ENCODE peak calls at places on chromosomes 5 and 9, in five cellular contexts. B is mammary epithelial cell; C is lower lobe of right lung; D is adrenal gland; H is CD8-positive, alpha-beta T cell. I is an unnamed sample.

GRCh38 chr5:127926974-127927373 is 156.6 kb upstream of the SLC12A2 start:
- DNase-seq in B (no peak), C (no peak), D (no peak), H (no peak), I (no peak)

GRCh38 chr5:176647870-176648466 is 684 bp downstream of the TSPAN17 start:
- DNase-seq in B (peak), C (peak), D (peak), H (no peak), I (peak)

GRCh38 chr9:13524245-13524644 is 244.8 kb upstream of the MPDZ start:
- DNase-seq in B (no peak), C (no peak), D (no peak), H (no peak), I (no peak)

GRCh38 chr9:14373726-14374125 is 59.8 kb upstream of the NFIB start:
- DNase-seq in B (no peak), C (no peak), D (no peak), H (no peak), I (no peak)

GRCh38 chr9:92887880-92888338 is 10.1 kb upstream of the ZNF484 start:
- DNase-seq in B (no peak), C (no peak), D (no peak), H (no peak), I (no peak)

GRCh38 chr5:112915831-112916230 is 6.2 kb downstream of the REEP5 start:
- DNase-seq in B (no peak), C (no peak), D (no peak), H (no peak), I (no peak)

GRCh38 chr9:91340395-91340794 is 21.3 kb downstream of the AUH start:
- DNase-seq in B (no peak), C (no peak), D (no peak), H (no peak), I (no peak)

GRCh38 chr5:17216974-17217325 is 481 bp upstream of the BASP1 start:
- DNase-seq in B (no peak), C (peak), D (peak), H (no peak), I (peak)

GRCh38 chr9:10875752-10876151 is 262.9 kb upstream of the PTPRD start:
- DNase-seq in B (no peak), C (no peak), D (no peak), H (no peak), I (peak)

GRCh38 chr5:145218019-145218418 is 617.1 kb downstream of the PRELID2 start:
- DNase-seq in B (no peak), C (no peak), D (no peak), H (no peak), I (no peak)

GRCh38 chr9:29332789-29333188 is 1759.5 kb upstream of the C9orf72 start:
- DNase-seq in B (peak), C (no peak), D (no peak), H (no peak), I (peak)

GRCh38 chr9:77897292-77897691 is 134.3 kb downstream of the GNAQ start:
- DNase-seq in B (no peak), C (no peak), D (no peak), H (no peak), I (no peak)

GRCh38 chr5:100872409-100873190 is 30.5 kb downstream of the ST8SIA4 start:
- DNase-seq in B (no peak), C (no peak), D (no peak), H (no peak), I (no peak)

GRCh38 chr9:114093761-114094505 is 5.2 kb downstream of the KIF12 start:
- DNase-seq in B (no peak), C (no peak), D (no peak), H (no peak), I (no peak)

GRCh38 chr5:90747175-90747574 is 188.6 kb downstream of the ADGRV1 start:
- DNase-seq in B (peak), C (no peak), D (no peak), H (no peak), I (peak)

GRCh38 chr5:131355972-131356528 is 92.2 kb downstream of the CDC42SE2 start:
- DNase-seq in B (no peak), C (no peak), D (no peak), H (no peak), I (no peak)

GRCh38 chr9:96232539-96233241 is 69.3 kb downstream of the HSD17B3 start:
- DNase-seq in B (peak), C (no peak), D (peak), H (no peak), I (peak)

GRCh38 chr9:8437878-8438277 is 638.3 kb upstream of the DMAC1 start:
- DNase-seq in B (no peak), C (no peak), D (no peak), H (no peak), I (no peak)

GRCh38 chr9:92632641-92633040 is 37.3 kb downstream of the IPPK start:
- DNase-seq in B (no peak), C (peak), D (no peak), H (no peak), I (no peak)

GRCh38 chr5:55372130-55372925 is 64.5 kb downstream of the MTREX start:
- DNase-seq in B (no peak), C (no peak), D (no peak), H (no peak), I (no peak)

GRCh38 chr5:113263545-113263944 is 171.2 kb downstream of the TSSK1B start:
- DNase-seq in B (no peak), C (no peak), D (no peak), H (no peak), I (no peak)

DNA sequence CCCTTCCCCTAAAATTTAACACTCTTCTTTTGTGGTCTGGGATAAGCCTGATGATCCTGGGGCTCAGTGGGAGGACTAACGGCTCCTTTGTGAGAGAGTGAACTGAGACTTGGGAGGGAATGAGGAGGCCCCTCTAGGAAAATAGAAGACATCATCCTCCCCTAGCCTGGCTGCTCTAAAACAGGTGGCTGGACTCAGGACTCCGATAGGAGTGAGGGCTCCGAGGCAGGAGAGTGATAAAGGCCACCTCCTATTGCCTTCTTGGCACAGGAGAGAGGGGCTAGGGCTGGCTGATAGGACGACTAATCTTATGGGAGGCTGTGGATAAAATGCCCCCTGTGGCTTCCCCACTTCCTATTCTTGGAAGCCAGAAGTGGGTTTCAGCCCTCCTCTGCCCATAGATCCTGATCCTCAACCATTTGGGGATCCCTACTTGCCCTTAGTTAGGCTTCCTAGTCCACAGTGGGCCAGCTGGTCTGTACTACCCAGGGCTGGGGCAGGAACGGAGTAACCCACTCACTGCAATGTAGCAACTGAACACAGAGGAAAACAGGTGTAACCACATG is 1.4 kb downstream of the AQP3 start:
- DNase-seq in B (no peak), C (no peak), D (no peak), H (no peak), I (no peak)
- H3K27ac ChIP-seq in B (no peak), C (peak), D (no peak), H (peak), I (peak)

GRCh38 chr9:79129865-79130480 is 441.8 kb upstream of the TLE4 start:
- DNase-seq in B (peak), C (peak), D (peak), H (no peak), I (peak)

GRCh38 chr9:79131375-79131774 is 440.4 kb upstream of the TLE4 start:
- DNase-seq in B (no peak), C (no peak), D (no peak), H (no peak), I (no peak)

GRCh38 chr9:79131876-79132377 is 439.8 kb upstream of the TLE4 start:
- DNase-seq in B (no peak), C (no peak), D (no peak), H (no peak), I (no peak)

DNA sequence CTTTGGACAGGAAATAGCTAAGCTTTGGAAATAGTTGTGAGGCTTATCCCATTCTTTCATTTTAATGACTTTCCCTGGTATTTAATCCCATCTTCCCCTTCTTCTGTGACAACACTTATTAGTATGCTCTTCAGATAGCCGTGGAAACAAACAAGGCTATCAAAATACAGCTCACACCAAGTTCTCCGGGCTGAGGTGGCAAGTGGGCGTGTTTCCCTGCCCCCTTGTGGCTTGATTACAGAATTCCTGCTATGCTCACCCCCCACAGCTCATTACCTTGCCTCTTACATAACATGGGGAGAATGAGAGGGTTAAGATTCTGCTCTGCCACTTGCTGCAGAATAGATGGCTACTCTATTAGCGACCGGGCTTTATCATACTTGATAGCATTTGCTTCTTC is 437.1 kb upstream of the TLE4 start:
- DNase-seq in B (peak), C (no peak), D (no peak), H (no peak), I (no peak)
- TF ChIP-seq CTCF in B (peak), C (no peak), D (no peak), H (no peak), I (no peak)

GRCh38 chr5:173742432-173742816 is 126.0 kb upstream of the BOD1 start:
- DNase-seq in B (no peak), C (no peak), D (no peak), H (no peak), I (no peak)
- H3K27ac ChIP-seq in B (no peak), C (no peak), D (no peak), H (no peak), I (no peak)

DNA sequence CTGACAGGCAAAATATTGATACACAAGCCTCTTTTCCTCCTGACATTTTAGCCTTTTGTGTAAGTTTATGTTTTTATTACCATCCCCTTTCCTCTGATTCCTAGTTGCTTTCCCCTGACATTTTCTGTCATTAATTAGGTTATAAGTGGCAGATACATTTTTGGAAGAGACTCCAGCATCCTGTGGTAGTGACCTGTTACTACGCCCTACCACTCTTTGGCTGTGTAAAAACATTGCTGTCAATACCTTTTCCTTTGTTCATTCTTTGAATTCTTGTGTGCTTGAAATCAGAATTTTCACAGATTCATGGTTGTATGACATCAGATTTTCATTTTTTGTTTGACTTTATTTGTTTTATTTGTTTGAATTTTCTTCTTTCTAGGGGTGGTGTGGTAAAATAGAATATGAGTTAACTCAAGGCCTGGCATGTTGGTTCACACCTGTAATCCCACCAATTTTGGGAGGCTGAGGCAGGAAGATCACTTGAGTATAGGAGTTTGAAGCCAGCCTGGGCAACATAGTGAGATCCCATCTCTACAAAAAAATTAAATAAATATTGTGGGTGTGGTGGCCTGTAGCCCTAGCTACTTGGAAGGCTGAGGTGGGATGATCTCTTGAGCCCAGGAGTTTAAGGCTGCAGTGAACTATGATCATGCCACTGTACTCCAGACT is 43.4 kb downstream of the UBE2R2 start:
- DNase-seq in B (no peak), C (no peak), D (no peak), H (no peak), I (no peak)
- TF ChIP-seq CTCF in B (peak), C (no peak), D (no peak), H (no peak), I (no peak)

GRCh38 chr5:14873093-14873492 is 1.5 kb upstream of the ANKH start:
- DNase-seq in B (no peak), C (no peak), D (no peak), H (no peak), I (no peak)
- H3K27ac ChIP-seq in B (no peak), C (peak), D (no peak), H (peak), I (peak)

GRCh38 chr9:127580879-127581278 is 31.2 kb upstream of the STXBP1 start:
- DNase-seq in B (no peak), C (no peak), D (no peak), H (no peak), I (no peak)

GRCh38 chr9:127580371-127580770 is 31.7 kb upstream of the STXBP1 start:
- DNase-seq in B (no peak), C (peak), D (no peak), H (no peak), I (no peak)

GRCh38 chr9:127575875-127576778 is 36.0 kb upstream of the STXBP1 start:
- DNase-seq in B (no peak), C (no peak), D (no peak), H (no peak), I (no peak)

GRCh38 chr9:127578627-127578951 is 33.5 kb upstream of the STXBP1 start:
- DNase-seq in B (no peak), C (no peak), D (no peak), H (no peak), I (no peak)

DNA sequence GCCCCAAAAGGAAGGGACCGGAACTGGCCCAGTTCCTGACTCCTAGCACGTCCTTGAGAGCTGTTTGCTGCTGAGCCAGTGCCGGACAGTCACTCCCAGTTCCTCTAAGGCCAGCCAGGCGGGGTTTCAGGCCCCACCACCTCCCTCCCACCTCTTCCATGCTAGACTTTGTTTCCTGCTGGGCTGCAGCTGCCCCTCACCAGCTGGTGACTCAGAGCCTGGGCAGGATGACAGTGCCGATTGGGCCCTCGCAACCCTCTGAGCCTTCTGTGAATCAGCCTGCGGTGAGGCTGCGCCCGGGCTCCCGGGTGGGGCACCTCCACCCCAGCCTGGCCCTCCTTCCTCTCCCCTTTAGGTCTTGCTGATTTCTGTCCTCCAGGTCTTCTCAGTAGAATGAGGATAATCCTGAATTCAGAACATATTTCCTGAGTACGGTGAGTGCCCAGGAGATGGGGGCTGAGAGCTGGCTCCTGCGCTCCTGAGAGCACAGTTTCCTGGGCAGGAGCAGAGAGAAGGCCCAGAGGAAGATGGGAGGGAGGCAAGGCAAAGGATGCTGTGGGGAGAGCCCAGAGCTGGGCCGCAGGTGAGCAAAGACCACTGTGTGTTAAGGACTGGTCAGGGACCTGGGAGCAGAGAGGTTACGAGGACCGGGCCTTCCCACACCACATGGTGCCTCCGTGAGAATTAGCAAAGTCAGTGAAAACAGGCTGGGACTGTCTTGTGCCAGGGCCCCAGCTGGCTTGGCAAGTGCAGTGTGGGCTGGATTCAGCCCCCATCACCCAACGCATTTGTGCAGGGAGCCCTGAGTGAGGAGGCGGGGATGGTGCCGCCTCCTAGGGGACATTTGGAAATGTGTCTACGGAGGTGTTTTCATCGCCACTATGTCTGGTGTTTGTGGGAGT is 32.9 kb upstream of the STXBP1 start:
- DNase-seq in B (peak), C (peak), D (peak), H (peak), I (peak)
- TF ChIP-seq CTCF in B (peak), C (peak), D (peak), H (no peak), I (no peak)

GRCh38 chr5:175638305-175638704 is 19.6 kb upstream of the HRH2 start:
- DNase-seq in B (no peak), C (no peak), D (no peak), H (no peak), I (no peak)

GRCh38 chr5:175642998-175643397 is 14.9 kb upstream of the HRH2 start:
- DNase-seq in B (no peak), C (no peak), D (no peak), H (no peak), I (no peak)

GRCh38 chr5:175635854-175636253 is 22.0 kb upstream of the HRH2 start:
- DNase-seq in B (no peak), C (no peak), D (no peak), H (no peak), I (no peak)

DNA sequence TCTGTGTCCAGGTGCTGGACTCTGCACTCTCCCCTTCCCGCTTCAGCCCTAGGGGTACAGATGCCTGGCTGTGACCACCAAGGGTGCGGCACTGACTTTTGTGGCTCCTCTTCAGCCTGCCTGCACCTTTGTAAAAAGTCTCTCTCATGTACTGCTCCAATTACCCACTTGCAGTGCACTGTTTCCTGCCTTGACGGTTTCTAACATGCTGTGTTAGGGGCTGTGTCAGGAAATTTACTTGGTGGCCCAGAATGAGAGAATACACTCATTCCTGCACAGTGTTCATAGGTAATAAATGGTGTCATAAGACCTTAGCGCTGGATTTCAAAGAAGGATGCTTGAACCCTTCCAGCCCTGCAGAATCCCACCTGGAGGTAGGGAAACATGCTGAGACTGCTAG is 17.8 kb upstream of the HRH2 start:
- DNase-seq in B (no peak), C (no peak), D (no peak), H (no peak), I (no peak)
- H3K27ac ChIP-seq in B (no peak), C (no peak), D (no peak), H (no peak), I (no peak)

GRCh38 chr9:132236662-132237311 is 74.9 kb downstream of the NTNG2 start:
- DNase-seq in B (no peak), C (no peak), D (no peak), H (no peak), I (no peak)
- TF ChIP-seq CTCF in B (no peak), C (peak), D (no peak), H (peak), I (peak)

GRCh38 chr5:142215915-142216681 is 107.5 kb downstream of the NDFIP1 start:
- DNase-seq in B (peak), C (peak), D (peak), H (no peak), I (peak)
- H3K27ac ChIP-seq in B (peak), C (peak), D (no peak), H (no peak), I (peak)

GRCh38 chr5:139133237-139133636 is 64.9 kb downstream of the SIL1 start:
- DNase-seq in B (no peak), C (no peak), D (no peak), H (no peak), I (no peak)
- TF ChIP-seq CTCF in B (no peak), C (no peak), D (no peak), H (no peak), I (no peak)